ENCODE peak calls at places on chromosome 20, in nine cellular contexts. V, R, U, A, W, F, S, X and I are unnamed samples.

GRCh38 chr20:35575958-35576357 is 34.1 kb downstream of the ERGIC3 start:
- DNase-seq in R (no peak), A (no peak), U (no peak), X (no peak), S (no peak), F (no peak), W (no peak), V (no peak), I (no peak)

GRCh38 chr20:10611357-10611756 is 62.4 kb downstream of the JAG1 start:
- DNase-seq in R (no peak), S (peak), F (peak), W (peak), X (peak), V (no peak), U (no peak), A (peak), I (no peak)

GRCh38 chr20:25532971-25533391 is 52.4 kb downstream of the NINL start:
- DNase-seq in X (no peak), A (no peak), U (no peak), F (no peak), W (no peak), S (no peak), V (no peak), R (no peak), I (no peak)

GRCh38 chr20:20368414-20369352 is 779 bp downstream of the INSM1 start:
- DNase-seq in F (peak), W (peak), X (peak), A (no peak), U (no peak), V (no peak), S (no peak), R (no peak), I (peak)

GRCh38 chr20:3563548-3564177 is 92.8 kb downstream of the ATRN start:
- DNase-seq in F (no peak), W (peak), X (peak), U (no peak), R (peak), A (peak), S (peak), V (peak), I (peak)

GRCh38 chr20:63501818-63502670 is 3.2 kb upstream of the EEF1A2 start:
- DNase-seq in V (peak), S (no peak), U (no peak), F (peak), X (no peak), R (no peak), W (no peak), A (no peak), I (peak)

GRCh38 chr20:62226707-62227590 is 6.9 kb upstream of the HRH3 start:
- DNase-seq in V (no peak), X (no peak), A (no peak), W (no peak), U (no peak), F (no peak), R (no peak), S (no peak), I (no peak)

GRCh38 chr20:32524871-32525501 is 60.1 kb downstream of the NOL4L start:
- DNase-seq in A (no peak), S (no peak), V (peak), R (no peak), X (no peak), U (no peak), W (no peak), F (no peak), I (peak)

GRCh38 chr20:63457737-63458136 is 14.7 kb downstream of the KCNQ2 start:
- DNase-seq in S (peak), A (no peak), X (peak), F (no peak), R (no peak), U (no peak), V (peak), W (no peak), I (no peak)